ENCODE peak calls at places on chromosomes 3 and 15, in ten cellular contexts. I is endothelial cell of umbilical vein, Y is mesenchymal stem cell, A is fibroblast of lung, R is kidney, S is DND-41, Z is MM.1S, Q is colonic mucosa, D is IMR-90, J is astrocyte. C is an unnamed sample.

GRCh38 chr3:122183521-122183892 is at the start of gene CASR:
- DNase-seq in I (no peak), Y (no peak), A (no peak), R (peak; percentile 91), S (no peak), Z (no peak), Q (no peak), D (no peak), J (no peak), C (peak; percentile 74)

GRCh38 chr3:70754314-70754713 is 441.9 kb upstream of the MDFIC2 start:
- DNase-seq in I (no peak), Y (no peak), A (peak; percentile 26), R (no peak), S (no peak), Z (no peak), Q (no peak), D (peak; percentile 37), J (no peak), C (no peak)

GRCh38 chr3:41893977-41894376 is 67.9 kb downstream of the ULK4 start:
- DNase-seq in I (peak; percentile 75), Y (peak; percentile 57), A (peak; percentile 75), R (no peak), S (no peak), Z (peak; percentile 21), Q (peak; percentile 37), D (peak; percentile 62), J (peak; percentile 40), C (no peak)

GRCh38 chr3:196788509-196788908 is 48.9 kb downstream of the PAK2 start:
- DNase-seq in I (no peak), Y (no peak), A (no peak), R (no peak), S (no peak), Z (no peak), Q (no peak), D (peak; percentile 23), J (no peak), C (no peak)

GRCh38 chr3:15616053-15616452 is 14.5 kb downstream of the BTD start:
- DNase-seq in I (no peak), Y (peak; percentile 50), A (peak; percentile 49), R (no peak), S (no peak), Z (no peak), Q (no peak), D (peak; percentile 74), J (peak; percentile 70), C (no peak)

GRCh38 chr15:101827257-101827656 is 15.3 kb downstream of the OR4F15 start:
- DNase-seq in I (no peak), Y (peak; percentile 42), A (peak; percentile 0), R (no peak), S (no peak), Z (no peak), Q (no peak), D (peak; percentile 92), J (peak; percentile 49), C (no peak)

GRCh38 chr3:40845447-40845846 is 320.7 kb downstream of the ZNF621 start:
- DNase-seq in I (no peak), Y (no peak), A (no peak), R (no peak), S (no peak), Z (no peak), Q (no peak), D (no peak), J (no peak), C (no peak)

GRCh38 chr15:45448066-45448510 is 69.7 kb upstream of the GATM start:
- DNase-seq in I (no peak), Y (peak; percentile 73), A (no peak), R (no peak), S (no peak), Z (no peak), Q (peak; percentile 31), D (peak; percentile 38), J (no peak), C (no peak)

GRCh38 chr15:63013052-63013808 is 29.3 kb upstream of the TPM1 start:
- DNase-seq in I (peak; percentile 86), Y (peak; percentile 67), A (peak; percentile 90), R (no peak), S (no peak), Z (no peak), Q (no peak), D (peak; percentile 83), J (peak; percentile 81), C (no peak)

GRCh38 chr15:68570974-68571373 is 7.8 kb upstream of the CORO2B start:
- DNase-seq in I (no peak), Y (no peak), A (no peak), R (no peak), S (no peak), Z (no peak), Q (no peak), D (no peak), J (no peak), C (no peak)

GRCh38 chr3:50516048-50516871 is 12.8 kb upstream of the CACNA2D2 start:
- DNase-seq in I (peak; percentile 3), Y (peak; percentile 42), A (peak; percentile 12), R (peak; percentile 89), S (no peak), Z (no peak), Q (peak; percentile 27), D (no peak), J (no peak), C (peak; percentile 92)

GRCh38 chr15:90101969-90102890 is at the start of gene IDH2:
- DNase-seq in I (peak; percentile 87), Y (peak; percentile 86), A (peak; percentile 73), R (peak; percentile 94), S (peak; percentile 71), Z (peak; percentile 88), Q (peak; percentile 84), D (peak; percentile 79), J (peak; percentile 67), C (peak; percentile 92)
- H3K4me1 ChIP-seq in I (peaks cover 26% of the 10 kb centered on the region), Y (peaks cover 43% of the 10 kb centered on the region), A (peaks cover 32% of the 10 kb centered on the region), R (peaks cover 34% of the 10 kb centered on the region), S (peaks cover 52% of the 10 kb centered on the region), Z (peaks cover 41% of the 10 kb centered on the region), Q (no peaks in the 10 kb centered on the region), D (peaks cover 31% of the 10 kb centered on the region), J (peaks cover 47% of the 10 kb centered on the region), C (peaks cover 2% of the 10 kb centered on the region)

GRCh38 chr3:385151-385550 is 188.6 kb downstream of the CHL1 start:
- DNase-seq in I (no peak), Y (peak; percentile 37), A (peak; percentile 50), R (no peak), S (no peak), Z (no peak), Q (no peak), D (peak; percentile 17), J (no peak), C (no peak)
- H3K9ac ChIP-seq in I (no peak overlapping the region), Y (no peak overlapping the region), A (no peak overlapping the region), R (no peak overlapping the region), S (no peak overlapping the region), Z (no peak overlapping the region), Q (no peak overlapping the region), D (no peak overlapping the region), J (no peak overlapping the region), C (no peak overlapping the region)

GRCh38 chr3:8443829-8444791 is 57.5 kb upstream of the LMCD1 start:
- DNase-seq in I (peak; percentile 99), Y (peak; percentile 100), A (peak; percentile 97), R (peak; percentile 96), S (no peak), Z (no peak), Q (peak; percentile 92), D (peak; percentile 99), J (peak; percentile 99), C (peak; percentile 89)

GRCh38 chr3:8442993-8443670 is 58.5 kb upstream of the LMCD1 start:
- DNase-seq in I (peak; percentile 51), Y (peak; percentile 60), A (no peak), R (no peak), S (no peak), Z (no peak), Q (no peak), D (no peak), J (peak; percentile 34), C (no peak)

GRCh38 chr3:8444883-8445282 is 56.7 kb upstream of the LMCD1 start:
- DNase-seq in I (no peak), Y (no peak), A (no peak), R (no peak), S (no peak), Z (no peak), Q (no peak), D (no peak), J (no peak), C (no peak)

GRCh38 chr3:8445861-8446260 is 55.8 kb upstream of the LMCD1 start:
- DNase-seq in I (peak; percentile 99), Y (peak; percentile 82), A (peak; percentile 93), R (no peak), S (no peak), Z (no peak), Q (no peak), D (peak; percentile 97), J (peak; percentile 99), C (no peak)

DNA sequence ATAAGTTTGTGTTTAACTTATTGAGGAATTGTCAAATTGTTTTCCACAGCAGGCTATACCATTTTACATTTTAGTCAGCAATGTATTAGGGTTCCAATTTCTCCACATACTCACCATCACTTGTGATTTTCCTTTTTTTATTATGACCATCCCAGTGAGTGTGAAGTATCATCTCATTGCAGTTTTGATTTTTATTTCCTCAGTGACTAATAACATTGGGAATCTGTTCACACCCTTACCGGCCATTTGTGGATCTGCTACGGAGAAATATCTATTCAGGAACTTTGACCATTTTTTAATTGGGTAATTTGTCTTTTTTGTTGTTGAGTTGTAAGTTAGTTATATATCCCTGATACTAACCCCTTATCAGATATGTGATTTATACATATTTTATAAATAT is 54.8 kb upstream of the LMCD1 start:
- DNase-seq in I (peak; percentile 5), Y (no peak), A (no peak), R (no peak), S (no peak), Z (no peak), Q (no peak), D (no peak), J (no peak), C (no peak)
- H3K4me1 ChIP-seq in I (peaks cover 30% of the 10 kb centered on the region), Y (peaks cover 12% of the 10 kb centered on the region), A (peaks cover 40% of the 10 kb centered on the region), R (peaks cover 10% of the 10 kb centered on the region), S (peaks cover 6% of the 10 kb centered on the region), Z (no peaks in the 10 kb centered on the region), Q (peaks cover 8% of the 10 kb centered on the region), D (peaks cover 21% of the 10 kb centered on the region), J (peaks cover 55% of the 10 kb centered on the region), C (peaks cover 9% of the 10 kb centered on the region)

GRCh38 chr3:186516645-186517044 is 27.5 kb downstream of the CRYGS start:
- DNase-seq in I (no peak), Y (no peak), A (no peak), R (no peak), S (no peak), Z (no peak), Q (no peak), D (no peak), J (no peak), C (no peak)

GRCh38 chr3:186517218-186517617 is 27.0 kb downstream of the CRYGS start:
- DNase-seq in I (no peak), Y (no peak), A (no peak), R (no peak), S (no peak), Z (no peak), Q (no peak), D (no peak), J (no peak), C (no peak)

GRCh38 chr3:186520436-186520835 is 23.7 kb downstream of the CRYGS start:
- DNase-seq in I (no peak), Y (no peak), A (no peak), R (no peak), S (no peak), Z (no peak), Q (no peak), D (no peak), J (no peak), C (no peak)

GRCh38 chr3:186520957-186521842 is 23.0 kb downstream of the CRYGS start:
- DNase-seq in I (no peak), Y (no peak), A (no peak), R (no peak), S (no peak), Z (no peak), Q (no peak), D (no peak), J (no peak), C (no peak)

GRCh38 chr3:186519021-186519658 is 25.0 kb downstream of the CRYGS start:
- DNase-seq in I (no peak), Y (no peak), A (no peak), R (no peak), S (peak; percentile 52), Z (no peak), Q (no peak), D (no peak), J (no peak), C (no peak)
- H3K9ac ChIP-seq in I (no peak overlapping the region), Y (no peak overlapping the region), A (no peak overlapping the region), R (no peak overlapping the region), S (no peak overlapping the region), Z (no peak overlapping the region), Q (no peak overlapping the region), D (no peak overlapping the region), J (no peak overlapping the region), C (no peak overlapping the region)

C was measured in endodermal cell.